ENCODE peak calls at places on chromosomes 4 and X, in four cellular contexts. U is heart right ventricle; D is CD8-positive, alpha-beta T cell; S is H9. K is an unnamed sample.

GRCh38 chrX:42755820-42756219 is 22.1 kb downstream of the PPP1R2C start:
- DNase-seq in S (no peak), U (peak), D (no peak), K (no peak)

GRCh38 chr4:77564231-77564630 is 41.4 kb upstream of the CXCL13 start:
- DNase-seq in U (no peak), S (no peak), D (no peak), K (no peak)

GRCh38 chr4:161564230-161564834 is 599.5 kb downstream of the FSTL5 start:
- DNase-seq in D (no peak), U (no peak), S (no peak), K (no peak)

GRCh38 chr4:84578540-84579409 is 4.2 kb upstream of the CDS1 start:
- DNase-seq in S (no peak), U (no peak), D (no peak), K (no peak)

GRCh38 chr4:793941-794621 is 31.8 kb downstream of the CPLX1 start:
- DNase-seq in U (no peak), D (no peak), S (no peak), K (no peak)

GRCh38 chr4:93080316-93080715 is 748.2 kb upstream of the ATOH1 start:
- DNase-seq in U (no peak), S (no peak), D (no peak), K (no peak)

GRCh38 chr4:113382704-113383103 is 333.3 kb downstream of the ANK2 start:
- DNase-seq in U (no peak), S (no peak), D (no peak), K (no peak)

GRCh38 chr4:72553540-72553939 is 15.5 kb downstream of the ADAMTS3 start:
- DNase-seq in D (no peak), U (no peak), S (no peak), K (no peak)

GRCh38 chrX:13287816-13288215 is 32.0 kb downstream of the ATXN3L start:
- DNase-seq in D (no peak), S (no peak), U (no peak), K (no peak)

GRCh38 chr4:103032575-103032974 is 13.1 kb upstream of the SLC9B1 start:
- DNase-seq in D (no peak), S (peak), U (no peak), K (no peak)

GRCh38 chr4:146072381-146072780 is 103.1 kb upstream of the LSM6 start:
- DNase-seq in S (no peak), U (no peak), D (no peak), K (no peak)

GRCh38 chr4:114304567-114304966 is 294.0 kb upstream of the UGT8 start:
- DNase-seq in S (no peak), U (no peak), D (no peak), K (no peak)

GRCh38 chrX:153818571-153819397 is 11.6 kb downstream of the PDZD4 start:
- DNase-seq in S (no peak), D (peak), U (peak), K (peak)

GRCh38 chr4:103306870-103307345 is 108.8 kb upstream of the CENPE start:
- DNase-seq in S (peak), U (no peak), D (no peak), K (no peak)

GRCh38 chr4:22093126-22093525 is 144.6 kb upstream of the KCNIP4 start:
- DNase-seq in D (no peak), S (no peak), U (no peak), K (no peak)

GRCh38 chr4:7067523-7068278 is at the start of gene GRPEL1:
- DNase-seq in S (peak), U (peak), D (peak), K (peak)

DNA sequence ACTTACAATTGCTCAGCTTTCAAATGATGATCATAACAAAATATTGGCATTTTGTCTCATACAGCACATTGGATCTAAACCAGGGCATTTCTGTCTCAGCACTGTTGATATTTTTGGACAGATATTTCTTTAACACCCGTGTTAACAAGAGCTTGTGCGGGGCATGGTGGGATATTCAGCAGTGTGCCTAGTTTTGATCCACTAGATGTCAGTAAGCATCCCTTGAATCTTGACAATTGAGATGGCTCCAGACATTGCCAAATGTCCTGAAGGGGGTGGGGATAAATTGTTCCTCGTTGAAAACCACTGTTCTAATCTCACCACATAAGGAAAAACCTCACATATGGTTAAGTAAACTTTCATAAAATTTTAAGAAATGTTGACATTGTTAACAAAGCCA is 806.3 kb downstream of the STIM2 start:
- DNase-seq in S (peak), U (no peak), D (no peak), K (no peak)
- H3K27ac ChIP-seq in S (no peak), U (no peak), D (no peak), K (no peak)

GRCh38 chr4:40718571-40718970 is 31.2 kb upstream of the NSUN7 start:
- DNase-seq in D (no peak), U (no peak), S (peak), K (no peak)
- H3K27ac ChIP-seq in D (no peak), U (no peak), S (no peak), K (no peak)

GRCh38 chrX:49995795-49996455 is 73.5 kb downstream of the CLCN5 start:
- DNase-seq in S (no peak), D (no peak), U (no peak), K (no peak)
- H3K27ac ChIP-seq in S (no peak), D (no peak), U (no peak), K (no peak)

GRCh38 chr4:188429965-188430364 is 290.7 kb downstream of the TRIML1 start:
- DNase-seq in S (no peak), D (no peak), U (no peak), K (no peak)
- H3K27ac ChIP-seq in S (no peak), D (no peak), U (no peak), K (no peak)

GRCh38 chrX:17859609-17860178 is 1.4 kb downstream of the RAI2 start:
- DNase-seq in S (no peak), U (no peak), D (peak), K (no peak)

GRCh38 chrX:17860811-17861495 is at the start of gene RAI2:
- DNase-seq in D (peak), U (peak), S (peak), K (no peak)

GRCh38 chrX:17861496-17862011 is 456 bp upstream of the RAI2 start:
- DNase-seq in S (no peak), D (no peak), U (no peak), K (no peak)

GRCh38 chrX:17854521-17854920 is 6.6 kb downstream of the RAI2 start:
- DNase-seq in S (no peak), D (no peak), U (no peak), K (no peak)

DNA sequence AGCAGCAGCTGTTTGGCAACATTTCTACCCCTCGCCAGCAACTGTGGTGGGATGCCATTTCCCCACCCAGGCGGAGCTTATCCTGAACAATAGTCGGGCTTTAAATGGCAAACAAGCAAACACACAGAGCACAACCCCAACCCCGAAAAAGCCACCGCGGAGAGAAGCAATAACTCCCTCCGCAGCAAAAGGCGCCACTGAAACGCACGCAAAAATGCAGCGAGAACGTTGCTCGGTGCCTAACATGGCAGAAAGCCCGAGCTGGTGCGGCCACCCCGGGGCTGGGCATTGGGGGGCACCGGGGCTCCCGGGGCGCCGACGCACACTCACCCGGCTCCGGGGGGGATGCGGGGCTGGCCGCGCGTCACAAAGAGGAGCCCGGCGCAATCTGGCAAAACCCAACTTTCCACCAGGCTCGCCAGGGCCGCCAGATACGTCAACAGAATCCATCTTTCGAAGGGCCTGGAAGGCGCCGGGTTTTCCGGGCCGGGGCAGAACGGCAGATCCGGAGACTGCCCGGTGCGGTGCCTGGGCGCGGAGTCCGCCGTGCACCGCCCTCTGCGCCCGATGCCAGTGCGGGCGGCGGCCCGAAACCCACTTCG is 818 bp downstream of the RAI2 start:
- DNase-seq in U (peak), D (no peak), S (no peak), K (no peak)
- H3K27ac ChIP-seq in U (peak), D (no peak), S (no peak), K (peak)

K was measured in coronary artery.